ENCODE peak calls at places on chromosomes 16 and 17, in four cellular contexts. One of them, this sample, is unnamed. For H3K4me1, the result is how much of the 10 kb centered on the place peaks cover.

GRCh38 chr17:30291571-30292489 is at the start of gene BLMH:
- DNase-seq in uterus: peak
- DNase-seq in transverse colon: peak
- DNase-seq in left lung: peak
- DNase-seq in this sample: peak

GRCh38 chr17:80919331-80920284 is 72.0 kb upstream of the CHMP6 start:
- DNase-seq in uterus: peak
- DNase-seq in transverse colon: no peak
- DNase-seq in left lung: peak
- DNase-seq in this sample: no peak

GRCh38 chr17:13362341-13363122 is 239.2 kb downstream of the HS3ST3A1 start:
- DNase-seq in uterus: no peak
- DNase-seq in transverse colon: no peak
- DNase-seq in left lung: no peak
- DNase-seq in this sample: no peak

GRCh38 chr16:85563031-85563430 is 50.1 kb upstream of the GSE1 start:
- DNase-seq in uterus: no peak
- DNase-seq in transverse colon: no peak
- DNase-seq in left lung: no peak
- DNase-seq in this sample: no peak

GRCh38 chr17:38601539-38602351 is 4.0 kb downstream of the SRCIN1 start:
- DNase-seq in uterus: no peak
- DNase-seq in transverse colon: peak
- DNase-seq in left lung: no peak
- DNase-seq in this sample: peak

GRCh38 chr16:12206749-12207142 is 230.2 kb downstream of the SNX29 start:
- DNase-seq in uterus: no peak
- DNase-seq in transverse colon: no peak
- DNase-seq in left lung: no peak
- DNase-seq in this sample: no peak

GRCh38 chr16:14249291-14250032 is 178.3 kb downstream of the MRTFB start:
- DNase-seq in uterus: peak
- DNase-seq in transverse colon: peak
- DNase-seq in left lung: no peak
- DNase-seq in this sample: peak

GRCh38 chr16:66481943-66482390 is 54.9 kb downstream of the BEAN1 start:
- DNase-seq in uterus: no peak
- DNase-seq in transverse colon: no peak
- DNase-seq in left lung: no peak
- DNase-seq in this sample: no peak

GRCh38 chr17:4483012-4483840 is 15.5 kb upstream of the SPNS2 start:
- DNase-seq in uterus: no peak
- DNase-seq in transverse colon: peak
- DNase-seq in left lung: peak
- DNase-seq in this sample: peak

GRCh38 chr16:28208824-28209223 is 2.9 kb downstream of the XPO6 start:
- DNase-seq in uterus: no peak
- DNase-seq in transverse colon: no peak
- DNase-seq in left lung: no peak
- DNase-seq in this sample: no peak

GRCh38 chr16:2494616-2495015 is 19.1 kb upstream of the ATP6V0C start:
- DNase-seq in uterus: no peak
- DNase-seq in transverse colon: no peak
- DNase-seq in left lung: no peak
- DNase-seq in this sample: no peak

GRCh38 chr16:76913046-76913445 is 277.9 kb upstream of the MON1B start:
- DNase-seq in uterus: no peak
- DNase-seq in transverse colon: no peak
- DNase-seq in left lung: no peak
- DNase-seq in this sample: no peak

GRCh38 chr16:9966569-9967157 is 215.6 kb downstream of the GRIN2A start:
- DNase-seq in uterus: no peak
- DNase-seq in transverse colon: no peak
- DNase-seq in left lung: no peak
- DNase-seq in this sample: no peak

GRCh38 chr16:68605746-68606145 is 39.4 kb upstream of the CDH3 start:
- DNase-seq in uterus: no peak
- DNase-seq in transverse colon: no peak
- DNase-seq in left lung: no peak
- DNase-seq in this sample: no peak

GRCh38 chr16:89130448-89130847 is 36.8 kb downstream of the ACSF3 start:
- DNase-seq in uterus: no peak
- DNase-seq in transverse colon: no peak
- DNase-seq in left lung: no peak
- DNase-seq in this sample: no peak

GRCh38 chr17:65173951-65174683 is 36.9 kb downstream of the RGS9 start:
- DNase-seq in uterus: no peak
- DNase-seq in transverse colon: no peak
- DNase-seq in left lung: no peak
- DNase-seq in this sample: no peak

GRCh38 chr17:19958023-19958422 is 19.6 kb downstream of the AKAP10 start:
- DNase-seq in uterus: no peak
- DNase-seq in transverse colon: no peak
- DNase-seq in left lung: no peak
- DNase-seq in this sample: no peak

GRCh38 chr17:8623591-8623990 is 6.9 kb downstream of the MYH10 start:
- DNase-seq in uterus: no peak
- DNase-seq in transverse colon: no peak
- DNase-seq in left lung: no peak
- DNase-seq in this sample: no peak

GRCh38 chr17:80970044-80970761 is 21.4 kb upstream of the CHMP6 start:
- DNase-seq in uterus: peak
- DNase-seq in transverse colon: peak
- DNase-seq in left lung: peak
- DNase-seq in this sample: no peak

GRCh38 chr17:57636985-57637667 is 108.0 kb downstream of the CCDC182 start:
- DNase-seq in uterus: no peak
- DNase-seq in transverse colon: peak
- DNase-seq in left lung: no peak
- DNase-seq in this sample: no peak

GRCh38 chr17:64736804-64737492 is 74.8 kb upstream of the SMURF2 start:
- DNase-seq in uterus: no peak
- DNase-seq in transverse colon: peak
- DNase-seq in left lung: no peak
- DNase-seq in this sample: peak

GRCh38 chr16:47079883-47080282 is 63.9 kb downstream of the NETO2 start:
- DNase-seq in uterus: no peak
- DNase-seq in transverse colon: no peak
- DNase-seq in left lung: no peak
- DNase-seq in this sample: no peak

GRCh38 chr17:58085039-58085715 is 2.0 kb downstream of the DYNLL2 start:
- DNase-seq in uterus: no peak
- DNase-seq in transverse colon: no peak
- DNase-seq in left lung: no peak
- DNase-seq in this sample: no peak

GRCh38 chr16:78251115-78251514 is 151.7 kb downstream of the WWOX start:
- DNase-seq in uterus: no peak
- DNase-seq in transverse colon: no peak
- DNase-seq in left lung: no peak
- DNase-seq in this sample: no peak

GRCh38 chr17:78525511-78526160 is 51.6 kb downstream of the DNAH17 start:
- DNase-seq in uterus: no peak
- DNase-seq in transverse colon: no peak
- DNase-seq in left lung: no peak
- DNase-seq in this sample: no peak

GRCh38 chr17:41695954-41696720 is 7.5 kb downstream of the EIF1 start:
- DNase-seq in uterus: peak
- DNase-seq in transverse colon: peak
- DNase-seq in left lung: peak
- DNase-seq in this sample: peak

GRCh38 chr17:17514361-17514992 is 18.3 kb upstream of the RASD1 start:
- DNase-seq in uterus: no peak
- DNase-seq in transverse colon: no peak
- DNase-seq in left lung: no peak
- DNase-seq in this sample: no peak

GRCh38 chr17:47872651-47873161 is 21.7 kb upstream of the SP6 start:
- DNase-seq in uterus: no peak
- DNase-seq in transverse colon: no peak
- DNase-seq in left lung: no peak
- DNase-seq in this sample: no peak

GRCh38 chr16:29820271-29820701 is at the start of gene MVP:
- DNase-seq in uterus: peak
- DNase-seq in transverse colon: peak
- DNase-seq in left lung: peak
- DNase-seq in this sample: peak

GRCh38 chr16:84810518-84811273 is 9.1 kb upstream of the CRISPLD2 start:
- DNase-seq in uterus: peak
- DNase-seq in transverse colon: peak
- DNase-seq in left lung: no peak
- DNase-seq in this sample: no peak

GRCh38 chr16:85556456-85557082 is 56.6 kb upstream of the GSE1 start:
- DNase-seq in uterus: peak
- DNase-seq in transverse colon: peak
- DNase-seq in left lung: peak
- DNase-seq in this sample: peak

GRCh38 chr17:74369665-74370490 is 2.6 kb downstream of the GPR142 start:
- DNase-seq in uterus: no peak
- DNase-seq in transverse colon: no peak
- DNase-seq in left lung: no peak
- DNase-seq in this sample: no peak

GRCh38 chr16:20191566-20191965 is 117.9 kb upstream of the GPR139 start:
- DNase-seq in uterus: no peak
- DNase-seq in transverse colon: no peak
- DNase-seq in left lung: no peak
- DNase-seq in this sample: no peak

GRCh38 chr17:81962499-81963441 is 1.8 kb upstream of the NOTUM start:
- DNase-seq in uterus: no peak
- DNase-seq in transverse colon: no peak
- DNase-seq in left lung: no peak
- DNase-seq in this sample: no peak

GRCh38 chr16:82633964-82634600 is 7.3 kb downstream of the CDH13 start:
- DNase-seq in uterus: no peak
- DNase-seq in transverse colon: peak
- DNase-seq in left lung: no peak
- DNase-seq in this sample: no peak

GRCh38 chr17:5628262-5628661 is 44.0 kb upstream of the NLRP1 start:
- DNase-seq in uterus: no peak
- DNase-seq in transverse colon: no peak
- DNase-seq in left lung: no peak
- DNase-seq in this sample: no peak
- H3K27ac ChIP-seq in uterus: no peak
- H3K27ac ChIP-seq in transverse colon: no peak
- H3K27ac ChIP-seq in left lung: no peak
- H3K27ac ChIP-seq in this sample: no peak

DNA sequence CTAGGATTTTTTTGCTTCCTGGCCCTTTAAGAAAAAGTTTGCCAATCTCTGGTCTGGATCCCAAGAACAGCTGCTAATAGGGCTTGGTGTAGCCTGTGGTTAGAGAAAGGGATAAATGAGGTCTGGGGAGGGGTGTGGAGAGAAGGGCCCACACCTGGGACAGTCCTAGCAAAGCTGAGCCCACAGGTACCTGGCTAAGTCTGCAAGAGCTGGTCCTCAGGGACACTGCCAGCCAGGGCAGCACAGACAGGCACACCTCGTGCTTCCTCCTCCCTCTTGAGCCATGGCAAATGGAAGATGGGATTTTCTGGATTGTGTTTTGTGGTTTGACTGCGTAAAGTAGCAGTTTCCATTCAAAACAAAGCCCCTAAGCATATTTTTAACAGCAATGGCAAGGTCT is 217.5 kb downstream of the SOX9 start:
- DNase-seq in uterus: no peak
- DNase-seq in transverse colon: no peak
- DNase-seq in left lung: no peak
- DNase-seq in this sample: no peak
- H3K4me1 ChIP-seq in uterus: under half
- H3K4me1 ChIP-seq in transverse colon: under half
- H3K4me1 ChIP-seq in left lung: under half
- H3K4me1 ChIP-seq in this sample: under half

GRCh38 chr17:44795421-44795820 is 34.7 kb downstream of the GJC1 start:
- DNase-seq in uterus: no peak
- DNase-seq in transverse colon: no peak
- DNase-seq in left lung: no peak
- DNase-seq in this sample: no peak
- H3K27ac ChIP-seq in uterus: peak
- H3K27ac ChIP-seq in transverse colon: peak
- H3K27ac ChIP-seq in left lung: peak
- H3K27ac ChIP-seq in this sample: no peak

DNA sequence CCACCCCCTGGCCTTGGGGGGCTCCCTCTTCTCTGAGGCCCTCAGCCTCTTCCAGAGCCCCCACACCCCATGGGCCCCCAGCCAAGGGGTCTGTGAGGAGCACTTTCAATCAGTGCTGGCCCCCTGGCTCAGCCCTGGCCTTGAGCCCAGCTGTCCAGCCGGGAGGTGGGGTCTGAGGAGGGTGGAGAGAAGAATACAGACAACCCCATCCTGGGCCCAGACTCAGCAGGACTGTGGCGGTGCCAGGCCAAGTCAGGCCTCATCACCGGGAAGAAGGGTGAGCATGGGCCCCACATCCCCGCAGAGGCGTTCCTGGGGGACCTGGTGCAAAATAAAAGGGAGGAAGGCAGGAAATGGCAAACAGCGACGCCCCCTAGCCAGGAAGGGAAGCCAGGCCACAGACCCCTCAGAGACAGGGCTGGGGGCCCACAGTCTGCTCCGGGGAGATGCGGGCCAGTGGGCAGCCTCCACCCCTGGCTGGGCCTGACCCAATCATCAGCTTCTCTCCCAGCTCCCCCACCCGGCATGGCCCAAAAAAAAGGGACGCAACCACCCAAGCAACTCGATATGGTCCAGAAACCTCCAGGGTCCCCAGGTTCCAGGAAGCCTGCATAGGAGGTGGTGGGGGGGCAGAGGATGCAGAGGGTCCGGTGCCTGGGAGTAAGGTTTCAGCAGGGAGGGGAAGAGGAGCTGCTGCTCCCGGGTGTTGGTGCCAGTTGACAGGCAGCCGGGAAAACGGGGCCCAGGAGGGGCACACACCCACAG is 20.6 kb downstream of the ZNF423 start:
- DNase-seq in uterus: no peak
- DNase-seq in transverse colon: no peak
- DNase-seq in left lung: no peak
- DNase-seq in this sample: no peak
- H3K4me1 ChIP-seq in uterus: under half
- H3K4me1 ChIP-seq in transverse colon: half or more
- H3K4me1 ChIP-seq in left lung: under half
- H3K4me1 ChIP-seq in this sample: under half

GRCh38 chr16:4513881-4514280 is 24.7 kb downstream of the CDIP1 start:
- DNase-seq in uterus: no peak
- DNase-seq in transverse colon: no peak
- DNase-seq in left lung: no peak
- DNase-seq in this sample: no peak
- H3K27ac ChIP-seq in uterus: no peak
- H3K27ac ChIP-seq in transverse colon: peak
- H3K27ac ChIP-seq in left lung: peak
- H3K27ac ChIP-seq in this sample: peak

GRCh38 chr16:87470332-87470731 is 22.5 kb downstream of the ZCCHC14 start:
- DNase-seq in uterus: no peak
- DNase-seq in transverse colon: no peak
- DNase-seq in left lung: no peak
- DNase-seq in this sample: no peak
- H3K4me1 ChIP-seq in uterus: under half
- H3K4me1 ChIP-seq in transverse colon: half or more
- H3K4me1 ChIP-seq in left lung: under half
- H3K4me1 ChIP-seq in this sample: under half